ENCODE peak calls at places on chromosomes 13 and 19, in five cellular contexts. One of them, this sample, is unnamed.

GRCh38 chr13:64568748-64569147 is 2661.4 kb downstream of the PCDH9 start:
- DNase-seq in upper lobe of left lung: no peak
- DNase-seq in H54: no peak
- DNase-seq in transverse colon: no peak
- DNase-seq in spleen: no peak
- DNase-seq in this sample: no peak

GRCh38 chr19:14650161-14650560 is 24.5 kb downstream of the ADGRE3 start:
- DNase-seq in transverse colon: no peak
- DNase-seq in upper lobe of left lung: no peak
- DNase-seq in spleen: no peak
- DNase-seq in H54: no peak
- DNase-seq in this sample: no peak

GRCh38 chr13:45055902-45056648 is 64.2 kb upstream of the GTF2F2 start:
- DNase-seq in H54: no peak
- DNase-seq in spleen: no peak
- DNase-seq in transverse colon: peak
- DNase-seq in upper lobe of left lung: no peak
- DNase-seq in this sample: no peak

GRCh38 chr19:51473009-51473707 is 5.2 kb upstream of the CEACAM18 start:
- DNase-seq in H54: peak
- DNase-seq in upper lobe of left lung: no peak
- DNase-seq in spleen: peak
- DNase-seq in transverse colon: peak
- DNase-seq in this sample: peak

GRCh38 chr19:16338470-16339360 is 14.1 kb downstream of the KLF2 start:
- DNase-seq in transverse colon: peak
- DNase-seq in upper lobe of left lung: peak
- DNase-seq in spleen: peak
- DNase-seq in H54: peak
- DNase-seq in this sample: peak

GRCh38 chr19:40449506-40449905 is 5.4 kb upstream of the SERTAD3 start:
- DNase-seq in H54: no peak
- DNase-seq in upper lobe of left lung: no peak
- DNase-seq in transverse colon: no peak
- DNase-seq in spleen: no peak
- DNase-seq in this sample: no peak

GRCh38 chr13:100581030-100581429 is 7.6 kb downstream of the GGACT start:
- DNase-seq in spleen: no peak
- DNase-seq in upper lobe of left lung: no peak
- DNase-seq in H54: no peak
- DNase-seq in transverse colon: no peak
- DNase-seq in this sample: no peak

GRCh38 chr13:66200555-66200954 is 1029.6 kb downstream of the PCDH9 start:
- DNase-seq in transverse colon: no peak
- DNase-seq in H54: no peak
- DNase-seq in spleen: no peak
- DNase-seq in upper lobe of left lung: no peak
- DNase-seq in this sample: no peak

GRCh38 chr13:57748096-57748495 is 116.6 kb downstream of the PCDH17 start:
- DNase-seq in spleen: no peak
- DNase-seq in upper lobe of left lung: no peak
- DNase-seq in H54: no peak
- DNase-seq in transverse colon: no peak
- DNase-seq in this sample: no peak

GRCh38 chr13:41386206-41386605 is 71.1 kb upstream of the RGCC start:
- DNase-seq in H54: no peak
- DNase-seq in spleen: no peak
- DNase-seq in transverse colon: no peak
- DNase-seq in upper lobe of left lung: no peak
- DNase-seq in this sample: no peak

GRCh38 chr19:58439576-58440554 is at the start of gene ZNF132:
- DNase-seq in transverse colon: peak
- DNase-seq in spleen: peak
- DNase-seq in H54: no peak
- DNase-seq in upper lobe of left lung: peak
- DNase-seq in this sample: peak

GRCh38 chr13:41130356-41130755 is 2.2 kb downstream of the KBTBD6 start:
- DNase-seq in spleen: no peak
- DNase-seq in H54: no peak
- DNase-seq in upper lobe of left lung: no peak
- DNase-seq in transverse colon: no peak
- DNase-seq in this sample: no peak

GRCh38 chr13:52695856-52696255 is 43.2 kb downstream of the SUGT1 start:
- DNase-seq in transverse colon: no peak
- DNase-seq in H54: no peak
- DNase-seq in upper lobe of left lung: no peak
- DNase-seq in spleen: no peak
- DNase-seq in this sample: no peak

GRCh38 chr19:49870309-49870901 is 3.0 kb upstream of the PNKP start:
- DNase-seq in upper lobe of left lung: peak
- DNase-seq in spleen: no peak
- DNase-seq in transverse colon: no peak
- DNase-seq in H54: no peak
- DNase-seq in this sample: no peak

GRCh38 chr13:24652346-24652745 is 27.9 kb upstream of the ATP12A start:
- DNase-seq in spleen: no peak
- DNase-seq in H54: no peak
- DNase-seq in transverse colon: no peak
- DNase-seq in upper lobe of left lung: no peak
- DNase-seq in this sample: no peak

GRCh38 chr13:95858286-95859075 is 181.5 kb downstream of the DNAJC3 start:
- DNase-seq in upper lobe of left lung: no peak
- DNase-seq in spleen: no peak
- DNase-seq in transverse colon: no peak
- DNase-seq in H54: no peak
- DNase-seq in this sample: no peak

GRCh38 chr13:26227396-26227971 is 5.4 kb upstream of the RNF6 start:
- DNase-seq in H54: no peak
- DNase-seq in transverse colon: no peak
- DNase-seq in spleen: no peak
- DNase-seq in upper lobe of left lung: no peak
- DNase-seq in this sample: no peak

GRCh38 chr13:22102237-22102636 is 431.4 kb downstream of the FGF9 start:
- DNase-seq in spleen: no peak
- DNase-seq in H54: no peak
- DNase-seq in upper lobe of left lung: no peak
- DNase-seq in transverse colon: no peak
- DNase-seq in this sample: no peak

GRCh38 chr13:31012285-31013024 is 80.0 kb downstream of the TEX26 start:
- DNase-seq in spleen: no peak
- DNase-seq in transverse colon: no peak
- DNase-seq in H54: no peak
- DNase-seq in upper lobe of left lung: no peak
- DNase-seq in this sample: no peak

GRCh38 chr19:1181606-1182005 is 7.5 kb upstream of the SBNO2 start:
- DNase-seq in H54: no peak
- DNase-seq in spleen: no peak
- DNase-seq in transverse colon: peak
- DNase-seq in upper lobe of left lung: peak
- DNase-seq in this sample: peak
- TF ChIP-seq POLR2A in H54: no peak
- TF ChIP-seq POLR2A in spleen: no peak
- TF ChIP-seq POLR2A in transverse colon: no peak
- TF ChIP-seq POLR2A in upper lobe of left lung: no peak
- TF ChIP-seq POLR2A in this sample: no peak

GRCh38 chr19:2233601-2234280 is 2.4 kb downstream of the PLEKHJ1 start:
- DNase-seq in H54: no peak
- DNase-seq in transverse colon: no peak
- DNase-seq in upper lobe of left lung: peak
- DNase-seq in spleen: no peak
- DNase-seq in this sample: no peak
- TF ChIP-seq POLR2A in H54: no peak
- TF ChIP-seq POLR2A in transverse colon: no peak
- TF ChIP-seq POLR2A in upper lobe of left lung: no peak
- TF ChIP-seq POLR2A in spleen: no peak
- TF ChIP-seq POLR2A in this sample: no peak

DNA sequence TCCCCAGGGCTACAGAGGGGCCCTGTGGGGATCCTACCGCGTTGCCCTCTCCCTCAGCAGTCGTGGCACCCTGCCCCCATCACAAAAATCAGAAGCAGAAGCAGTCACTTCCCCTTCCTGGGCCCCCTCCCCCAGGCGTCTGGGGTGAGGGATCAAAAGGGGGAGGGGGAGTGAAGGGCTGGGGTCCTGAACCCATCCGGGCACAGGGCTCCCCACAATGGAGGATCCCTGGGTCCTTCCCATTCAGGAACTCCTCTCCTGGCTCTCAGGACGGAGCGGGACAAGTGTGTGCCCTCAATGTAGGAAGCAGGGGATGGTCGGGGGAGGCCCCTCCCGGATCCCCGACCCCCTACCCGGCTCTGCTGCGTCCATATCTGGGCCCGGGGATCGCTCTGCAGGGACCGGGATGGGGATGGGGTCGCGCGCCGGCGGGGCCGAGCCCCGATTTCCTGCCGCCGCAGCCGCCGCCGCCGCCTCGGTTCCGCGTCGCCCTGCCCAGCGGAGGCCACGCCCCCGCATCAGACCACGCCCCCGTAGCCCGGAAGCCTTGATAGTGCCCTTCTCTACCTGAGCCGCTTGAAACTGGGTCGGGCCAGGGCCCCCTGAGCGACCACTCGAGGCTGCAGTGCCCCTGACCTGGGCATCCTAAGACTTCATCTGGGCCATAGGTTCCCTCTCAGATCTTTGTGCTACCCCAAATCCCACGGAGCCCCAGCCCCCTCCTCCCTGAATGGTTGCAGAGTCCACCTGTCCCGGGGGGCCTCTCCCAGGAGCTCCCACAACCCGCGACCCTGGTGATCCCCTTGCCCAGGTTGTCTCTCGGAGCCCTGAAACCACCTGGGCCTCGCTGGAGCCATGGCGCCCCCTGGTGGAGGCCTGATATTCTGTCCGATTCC is at the start of gene GMIP:
- DNase-seq in upper lobe of left lung: peak
- DNase-seq in H54: peak
- DNase-seq in spleen: peak
- DNase-seq in transverse colon: peak
- DNase-seq in this sample: peak
- TF ChIP-seq POLR2A in upper lobe of left lung: peak
- TF ChIP-seq POLR2A in H54: peak
- TF ChIP-seq POLR2A in spleen: peak
- TF ChIP-seq POLR2A in transverse colon: peak
- TF ChIP-seq POLR2A in this sample: no peak

DNA sequence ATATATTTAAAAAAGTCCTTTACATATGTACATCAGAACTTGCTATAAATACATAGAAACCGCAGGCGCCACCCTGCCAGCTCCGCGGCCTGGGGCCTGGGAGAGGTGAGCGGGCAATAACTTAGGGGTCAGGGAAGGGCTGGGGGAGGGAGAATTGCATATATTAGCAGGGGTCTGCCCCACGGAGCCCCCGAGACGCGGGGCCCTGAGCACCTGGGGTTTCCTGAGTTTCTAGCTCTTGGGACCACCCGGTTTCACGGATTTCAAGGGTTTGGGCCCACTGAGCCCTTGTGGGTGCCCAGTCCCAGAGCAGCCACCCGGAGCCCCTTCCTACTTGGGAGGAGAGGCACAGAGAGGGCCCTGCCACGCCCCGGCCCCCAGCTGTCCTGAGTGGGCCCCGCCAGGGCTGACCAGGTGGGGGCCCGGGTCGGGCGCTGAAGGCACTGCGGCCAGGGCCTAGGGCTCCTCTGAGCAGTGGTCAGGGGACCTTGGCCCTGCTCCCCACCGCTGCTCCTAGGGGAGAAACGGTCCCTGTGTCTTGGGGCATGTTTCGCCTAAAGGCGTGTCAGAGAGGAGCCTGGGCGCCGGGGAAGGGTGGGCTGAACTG is 4.0 kb downstream of the GPX4 start:
- DNase-seq in transverse colon: no peak
- DNase-seq in upper lobe of left lung: peak
- DNase-seq in H54: no peak
- DNase-seq in spleen: peak
- DNase-seq in this sample: no peak
- TF ChIP-seq POLR2A in transverse colon: no peak
- TF ChIP-seq POLR2A in upper lobe of left lung: no peak
- TF ChIP-seq POLR2A in H54: no peak
- TF ChIP-seq POLR2A in spleen: no peak
- TF ChIP-seq POLR2A in this sample: no peak

GRCh38 chr13:72463561-72463960 is 263.9 kb downstream of the MZT1 start:
- DNase-seq in H54: no peak
- DNase-seq in transverse colon: peak
- DNase-seq in upper lobe of left lung: no peak
- DNase-seq in spleen: no peak
- DNase-seq in this sample: no peak
- TF ChIP-seq POLR2A in H54: no peak
- TF ChIP-seq POLR2A in transverse colon: no peak
- TF ChIP-seq POLR2A in upper lobe of left lung: no peak
- TF ChIP-seq POLR2A in spleen: no peak
- TF ChIP-seq POLR2A in this sample: no peak

DNA sequence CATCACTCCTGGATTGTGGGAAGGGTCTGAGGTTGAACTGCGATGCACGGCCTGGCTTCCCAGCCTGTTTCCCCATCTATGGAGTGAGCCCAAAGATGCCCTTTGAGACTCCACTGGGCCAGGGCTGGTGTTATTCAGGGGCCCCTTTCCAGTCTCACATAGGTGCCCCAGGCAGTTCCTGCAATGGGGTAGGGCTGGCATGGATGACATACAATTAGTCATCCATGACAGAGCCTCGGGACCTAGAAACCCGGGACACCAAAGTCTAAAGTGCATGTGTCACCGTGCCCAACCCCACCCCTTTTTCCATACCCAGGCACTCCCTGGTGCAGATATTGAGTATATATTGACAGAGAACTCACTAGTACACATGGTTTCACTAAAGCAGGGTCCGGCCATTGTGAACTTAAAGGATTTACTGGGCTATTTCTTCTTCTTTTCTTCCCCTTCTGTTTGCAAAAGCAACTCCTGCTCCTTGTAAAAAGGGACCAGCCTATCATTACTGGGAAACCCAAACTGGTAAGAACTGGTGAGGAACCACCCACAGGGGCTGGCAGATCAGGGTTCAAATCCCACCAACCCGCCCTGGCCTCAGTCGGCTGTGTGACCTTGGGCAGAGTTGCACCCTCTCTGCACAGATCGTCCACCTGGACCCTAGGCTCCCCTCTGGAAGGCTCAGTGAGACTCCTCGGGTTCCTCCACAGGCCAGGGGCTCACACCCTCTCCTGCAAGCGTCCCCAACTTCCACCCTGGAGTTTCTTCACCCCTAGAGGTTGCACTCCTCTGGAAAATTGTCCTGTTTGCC is 2.7 kb downstream of the B3GNT3 start:
- DNase-seq in H54: peak
- DNase-seq in upper lobe of left lung: no peak
- DNase-seq in transverse colon: peak
- DNase-seq in spleen: no peak
- DNase-seq in this sample: no peak
- TF ChIP-seq POLR2A in H54: no peak
- TF ChIP-seq POLR2A in upper lobe of left lung: no peak
- TF ChIP-seq POLR2A in transverse colon: peak
- TF ChIP-seq POLR2A in spleen: no peak
- TF ChIP-seq POLR2A in this sample: no peak